ENCODE peak calls at places on chromosome 6, in four cellular contexts. I, M, K and C are unnamed samples.

GRCh38 chr6:170176621-170177382 is 114.1 kb downstream of the DLL1 start:
- DNase-seq in I (no peak), M (no peak), K (no peak), C (no peak)

GRCh38 chr6:110178626-110179405 is 654 bp downstream of the WASF1 start:
- DNase-seq in I (peak; percentile 42), M (peak; percentile 59), K (peak; percentile 43), C (no peak)

GRCh38 chr6:119481981-119482380 is 132.4 kb upstream of the MAN1A1 start:
- DNase-seq in I (no peak), M (no peak), K (no peak), C (no peak)

GRCh38 chr6:170347091-170347490 is 40.5 kb downstream of the FAM120B start:
- DNase-seq in I (no peak), M (no peak), K (no peak), C (no peak)

GRCh38 chr6:110355031-110355430 is 3.1 kb downstream of the METTL24 start:
- DNase-seq in I (no peak), M (peak; percentile 48), K (no peak), C (no peak)

GRCh38 chr6:158068893-158069799 is 87.5 kb downstream of the SYNJ2 start:
- DNase-seq in I (no peak), M (no peak), K (no peak), C (no peak)

GRCh38 chr6:5086294-5086890 is 1.3 kb downstream of the PPP1R3G start:
- DNase-seq in I (no peak), M (peak; percentile 14), K (peak; percentile 59), C (no peak)

GRCh38 chr6:94074764-94075163 is 655.4 kb upstream of the EPHA7 start:
- DNase-seq in I (no peak), M (no peak), K (no peak), C (no peak)

GRCh38 chr6:137699036-137699683 is 167.9 kb upstream of the TNFAIP3 start:
- DNase-seq in I (no peak), M (no peak), K (no peak), C (no peak)